ENCODE peak calls at places on chromosomes 6 and 20, in six cellular contexts. U, R, V, A, L and J are unnamed samples.

GRCh38 chr20:50560867-50561266 is 50.7 kb downstream of the PTPN1 start:
- DNase-seq in U (no peak), R (no peak), V (no peak), A (no peak), L (no peak), J (no peak)

GRCh38 chr6:138833819-138834539 is 38.1 kb downstream of the ECT2L start:
- DNase-seq in U (no peak), R (no peak), V (peak; percentile 82), A (no peak), L (no peak), J (no peak)

GRCh38 chr6:41228088-41228487 is at the start of gene TREML4:
- DNase-seq in U (no peak), R (no peak), V (no peak), A (no peak), L (no peak), J (no peak)

GRCh38 chr20:48189177-48189576 is 403.9 kb upstream of the SULF2 start:
- DNase-seq in U (no peak), R (peak; percentile 73), V (no peak), A (no peak), L (no peak), J (no peak)

GRCh38 chr20:63580796-63581461 is 6.9 kb upstream of the HELZ2 start:
- DNase-seq in U (no peak), R (peak; percentile 73), V (peak; percentile 63), A (no peak), L (peak; percentile 69), J (no peak)

GRCh38 chr6:4162345-4162744 is 27.0 kb upstream of the ECI2 start:
- DNase-seq in U (no peak), R (no peak), V (no peak), A (no peak), L (no peak), J (no peak)

GRCh38 chr6:21595265-21595950 is 1.9 kb downstream of the SOX4 start:
- DNase-seq in U (no peak), R (peak; percentile 58), V (peak; percentile 72), A (peak; percentile 22), L (peak; percentile 29), J (no peak)

GRCh38 chr6:35564733-35565132 is 52.0 kb upstream of the TULP1 start:
- DNase-seq in U (no peak), R (no peak), V (no peak), A (no peak), L (no peak), J (no peak)

GRCh38 chr20:62617711-62618483 is 24.4 kb upstream of the SLCO4A1 start:
- DNase-seq in U (no peak), R (no peak), V (peak; percentile 91), A (no peak), L (peak; percentile 76), J (no peak)

GRCh38 chr6:17836298-17836697 is 129.6 kb upstream of the NUP153 start:
- DNase-seq in U (no peak), R (no peak), V (no peak), A (no peak), L (no peak), J (no peak)

GRCh38 chr6:167493961-167494697 is 169.2 kb downstream of the TTLL2 start:
- DNase-seq in U (no peak), R (no peak), V (peak; percentile 90), A (peak; percentile 38), L (no peak), J (no peak)

GRCh38 chr6:65937982-65938381 is 231.0 kb upstream of the EYS start:
- DNase-seq in U (no peak), R (no peak), V (peak; percentile 74), A (no peak), L (no peak), J (no peak)

GRCh38 chr6:47669684-47670515 is 28.5 kb upstream of the ADGRF4 start:
- DNase-seq in U (no peak), R (peak; percentile 39), V (no peak), A (no peak), L (no peak), J (peak; percentile 8)

GRCh38 chr6:124684621-124685020 is 277.6 kb upstream of the RNF217 start:
- DNase-seq in U (no peak), R (no peak), V (no peak), A (no peak), L (no peak), J (no peak)

GRCh38 chr20:64167676-64168075 is 3.4 kb downstream of the MYT1 start:
- DNase-seq in U (no peak), R (no peak), V (peak; percentile 5), A (no peak), L (no peak), J (no peak)

GRCh38 chr20:32109392-32110172 is at the start of gene TM9SF4:
- DNase-seq in U (peak; percentile 95), R (peak; percentile 99), V (peak; percentile 95), A (peak; percentile 97), L (peak; percentile 86), J (peak; percentile 95)

GRCh38 chr6:26553739-26554668 is 15.8 kb downstream of the HMGN4 start:
- DNase-seq in U (peak; percentile 79), R (peak; percentile 87), V (peak; percentile 90), A (peak; percentile 76), L (peak; percentile 72), J (peak; percentile 87)